ENCODE peak calls at places on chromosomes 16 and 17, in ten cellular contexts. U is activated T-helper 1 cell treated with Interleukin-2 at 50 U/mL for 16 hours; Z is A549; F is NCI-H774; P is iPS-NIHi11; Q is RKO; C is stimulated activated naive CD8-positive, alpha-beta T cell treated with anti-CD3 and anti-CD28 coated beads, Interleukin-15, Interleukin-2, amounts not matched to agents 100 U/mL and 50 U/mL, for 24 hours; R is ACHN; S is left colon; A is EL. B is an unnamed sample.

GRCh38 chr16:86502856-86503748 is 7.2 kb upstream of the FOXF1 start:
- DNase-seq in U (no peak), Z (no peak), F (no peak), P (no peak), Q (no peak), C (no peak), R (no peak), S (no peak), A (no peak), B (no peak)

GRCh38 chr17:74213897-74214386 is 571 bp downstream of the TTYH2 start:
- DNase-seq in U (no peak), Z (no peak), F (no peak), P (no peak), Q (no peak), C (peak), R (no peak), S (peak), A (no peak), B (no peak)

GRCh38 chr17:76553163-76553908 is 13.5 kb downstream of the PRCD start:
- DNase-seq in U (no peak), Z (no peak), F (no peak), P (no peak), Q (no peak), C (no peak), R (no peak), S (no peak), A (no peak), B (peak)

GRCh38 chr17:28901866-28902818 is 737 bp downstream of the DHRS13 start:
- DNase-seq in U (no peak), Z (peak), F (peak), P (peak), Q (peak), C (peak), R (peak), S (peak), A (peak), B (no peak)

GRCh38 chr16:89827383-89828198 is 684 bp upstream of the SPIRE2 start:
- DNase-seq in U (no peak), Z (peak), F (no peak), P (peak), Q (peak), C (no peak), R (peak), S (peak), A (peak), B (peak)

GRCh38 chr17:29179232-29180036 is 764 bp downstream of the MYO18A start:
- DNase-seq in U (no peak), Z (peak), F (peak), P (peak), Q (peak), C (peak), R (peak), S (peak), A (peak), B (peak)

GRCh38 chr17:53749178-53749577 is 73.5 kb upstream of the KIF2B start:
- DNase-seq in U (no peak), Z (no peak), F (no peak), P (peak), Q (peak), C (no peak), R (peak), S (no peak), A (peak), B (peak)

GRCh38 chr17:7705269-7706255 is 560 bp downstream of the EFNB3 start:
- DNase-seq in U (no peak), Z (no peak), F (no peak), P (no peak), Q (no peak), C (no peak), R (no peak), S (no peak), A (no peak), B (peak)

GRCh38 chr17:72422505-72423285 is 301.9 kb downstream of the SOX9 start:
- DNase-seq in U (no peak), Z (peak), F (no peak), P (no peak), Q (no peak), C (peak), R (peak), S (no peak), A (peak), B (no peak)

GRCh38 chr17:50185724-50186545 is 15.5 kb downstream of the COL1A1 start:
- DNase-seq in U (no peak), Z (no peak), F (no peak), P (no peak), Q (no peak), C (no peak), R (no peak), S (no peak), A (no peak), B (no peak)

GRCh38 chr16:8936421-8936820 is 27.3 kb downstream of the USP7 start:
- DNase-seq in U (peak), Z (peak), F (no peak), P (peak), Q (peak), C (peak), R (peak), S (peak), A (peak), B (peak)

GRCh38 chr16:79067600-79067999 is 532.9 kb downstream of the MAF start:
- DNase-seq in U (no peak), Z (no peak), F (no peak), P (no peak), Q (peak), C (no peak), R (peak), S (no peak), A (no peak), B (no peak)

GRCh38 chr17:72076678-72077030 is 44.2 kb upstream of the SOX9 start:
- DNase-seq in U (no peak), Z (no peak), F (no peak), P (no peak), Q (no peak), C (no peak), R (no peak), S (no peak), A (no peak), B (no peak)

GRCh38 chr17:4010754-4011153 is 46.5 kb upstream of the ATP2A3 start:
- DNase-seq in U (no peak), Z (no peak), F (no peak), P (no peak), Q (no peak), C (no peak), R (no peak), S (no peak), A (no peak), B (no peak)

GRCh38 chr16:69520413-69520799 is 45.4 kb upstream of the NFAT5 start:
- DNase-seq in U (no peak), Z (no peak), F (no peak), P (no peak), Q (no peak), C (no peak), R (no peak), S (no peak), A (no peak), B (no peak)

GRCh38 chr16:49462989-49463371 is 89.4 kb downstream of the C16orf78 start:
- DNase-seq in U (no peak), Z (no peak), F (peak), P (no peak), Q (no peak), C (no peak), R (no peak), S (no peak), A (no peak), B (peak)

GRCh38 chr16:56988161-56988947 is 1.0 kb upstream of the NLRC5 start:
- DNase-seq in U (no peak), Z (no peak), F (no peak), P (no peak), Q (no peak), C (no peak), R (no peak), S (no peak), A (peak), B (no peak)

GRCh38 chr17:27654654-27655524 is 23.9 kb downstream of the LGALS9 start:
- DNase-seq in U (peak), Z (peak), F (peak), P (peak), Q (peak), C (peak), R (peak), S (peak), A (peak), B (peak)

GRCh38 chr16:87764600-87765472 is 950 bp downstream of the KLHDC4 start:
- DNase-seq in U (no peak), Z (no peak), F (no peak), P (no peak), Q (no peak), C (no peak), R (no peak), S (peak), A (no peak), B (no peak)

GRCh38 chr17:83100853-83101391 is 21.5 kb downstream of the METRNL start:
- DNase-seq in U (no peak), Z (no peak), F (no peak), P (no peak), Q (no peak), C (no peak), R (no peak), S (no peak), A (no peak), B (no peak)

GRCh38 chr17:55411463-55411855 is 10.2 kb downstream of the MMD start:
- DNase-seq in U (no peak), Z (no peak), F (no peak), P (no peak), Q (no peak), C (no peak), R (no peak), S (no peak), A (no peak), B (no peak)

GRCh38 chr16:24834459-24835335 is 11.1 kb upstream of the SLC5A11 start:
- DNase-seq in U (no peak), Z (peak), F (no peak), P (peak), Q (peak), C (no peak), R (peak), S (peak), A (peak), B (peak)

GRCh38 chr17:81713556-81714411 is 1.7 kb downstream of the SLC25A10 start:
- DNase-seq in U (no peak), Z (no peak), F (no peak), P (no peak), Q (peak), C (no peak), R (no peak), S (peak), A (no peak), B (no peak)

GRCh38 chr16:55505333-55506015 is 3.4 kb upstream of the LPCAT2 start:
- DNase-seq in U (no peak), Z (no peak), F (no peak), P (no peak), Q (no peak), C (no peak), R (no peak), S (no peak), A (no peak), B (peak)

GRCh38 chr17:1108560-1108809 is 71.3 kb downstream of the ABR start:
- DNase-seq in U (no peak), Z (no peak), F (no peak), P (peak), Q (no peak), C (no peak), R (no peak), S (no peak), A (no peak), B (no peak)

GRCh38 chr17:5922476-5922875 is 147.7 kb upstream of the WSCD1 start:
- DNase-seq in U (no peak), Z (no peak), F (no peak), P (no peak), Q (no peak), C (no peak), R (no peak), S (no peak), A (no peak), B (no peak)

GRCh38 chr17:29349409-29349808 is 40.8 kb upstream of the TAOK1 start:
- DNase-seq in U (no peak), Z (no peak), F (no peak), P (no peak), Q (no peak), C (no peak), R (no peak), S (no peak), A (no peak), B (no peak)

GRCh38 chr17:7916799-7917198 is 710 bp upstream of the RNF227 start:
- DNase-seq in U (no peak), Z (no peak), F (no peak), P (no peak), Q (peak), C (no peak), R (no peak), S (no peak), A (peak), B (no peak)

GRCh38 chr16:85440744-85441143 is 172.4 kb upstream of the GSE1 start:
- DNase-seq in U (no peak), Z (no peak), F (no peak), P (no peak), Q (no peak), C (no peak), R (no peak), S (no peak), A (no peak), B (no peak)

GRCh38 chr16:64579712-64580111 is 542.2 kb downstream of the CDH11 start:
- DNase-seq in U (no peak), Z (no peak), F (no peak), P (no peak), Q (no peak), C (no peak), R (no peak), S (no peak), A (no peak), B (no peak)

GRCh38 chr16:83835972-83836566 is 28.3 kb downstream of the HSBP1 start:
- DNase-seq in U (no peak), Z (peak), F (no peak), P (no peak), Q (peak), C (no peak), R (peak), S (no peak), A (peak), B (no peak)

GRCh38 chr17:44024271-44024663 is 9.5 kb upstream of the TMEM101 start:
- DNase-seq in U (no peak), Z (no peak), F (peak), P (no peak), Q (no peak), C (no peak), R (no peak), S (no peak), A (no peak), B (no peak)

GRCh38 chr17:35849469-35850348 is 19.0 kb downstream of the HEATR9 start:
- DNase-seq in U (peak), Z (peak), F (peak), P (peak), Q (peak), C (peak), R (peak), S (peak), A (peak), B (peak)

GRCh38 chr17:73419896-73420295 is 108.1 kb upstream of the CDC42EP4 start:
- DNase-seq in U (no peak), Z (no peak), F (no peak), P (no peak), Q (no peak), C (no peak), R (no peak), S (no peak), A (no peak), B (no peak)

GRCh38 chr17:48335858-48336500 is 94.0 kb downstream of the SKAP1 start:
- DNase-seq in U (no peak), Z (peak), F (peak), P (peak), Q (peak), C (no peak), R (peak), S (no peak), A (peak), B (no peak)

GRCh38 chr17:58324409-58325288 is 3.9 kb downstream of the TSPOAP1 start:
- DNase-seq in U (no peak), Z (no peak), F (peak), P (peak), Q (no peak), C (no peak), R (no peak), S (peak), A (peak), B (no peak)

GRCh38 chr16:84294196-84295142 is at the start of gene WFDC1:
- DNase-seq in U (no peak), Z (no peak), F (no peak), P (peak), Q (no peak), C (no peak), R (no peak), S (peak), A (no peak), B (no peak)